ENCODE peak calls at places on chromosomes 4 and X, in nine cellular contexts. One of them, this sample, is unnamed.

GRCh38 chrX:101206471-101206870 is 13.1 kb upstream of the DRP2 start:
- DNase-seq in T-helper 1 cell: no peak
- DNase-seq in SIG-M5: no peak
- DNase-seq in fibroblast of the aortic adventitia: peak
- DNase-seq in NCI-H82: peak
- DNase-seq in right atrium auricular region: no peak
- DNase-seq in stimulated activated CD4-positive, alpha-beta T cell treated with anti-CD3 and anti-CD28 coated beads, Interleukin-1b, Interleukin-23, amount 100 ng/mL, for 48 hours: no peak
- DNase-seq in hepatic stellate cell: peak
- DNase-seq in NCI-H146: peak
- DNase-seq in this sample: no peak

GRCh38 chrX:46626566-46626965 is 53.0 kb downstream of the CHST7 start:
- DNase-seq in stimulated activated CD4-positive, alpha-beta T cell treated with anti-CD3 and anti-CD28 coated beads, Interleukin-1b, Interleukin-23, amount 100 ng/mL, for 48 hours: peak
- DNase-seq in NCI-H146: no peak
- DNase-seq in NCI-H82: no peak
- DNase-seq in fibroblast of the aortic adventitia: no peak
- DNase-seq in T-helper 1 cell: no peak
- DNase-seq in hepatic stellate cell: no peak
- DNase-seq in SIG-M5: peak
- DNase-seq in right atrium auricular region: no peak
- DNase-seq in this sample: no peak

GRCh38 chrX:108419401-108419800 is 18.8 kb downstream of the COL4A6 start:
- DNase-seq in right atrium auricular region: no peak
- DNase-seq in hepatic stellate cell: no peak
- DNase-seq in T-helper 1 cell: no peak
- DNase-seq in NCI-H82: no peak
- DNase-seq in fibroblast of the aortic adventitia: no peak
- DNase-seq in SIG-M5: no peak
- DNase-seq in NCI-H146: no peak
- DNase-seq in stimulated activated CD4-positive, alpha-beta T cell treated with anti-CD3 and anti-CD28 coated beads, Interleukin-1b, Interleukin-23, amount 100 ng/mL, for 48 hours: no peak
- DNase-seq in this sample: no peak

GRCh38 chr4:82629238-82630000 is 67.6 kb upstream of the TMEM150C start:
- DNase-seq in hepatic stellate cell: no peak
- DNase-seq in NCI-H146: no peak
- DNase-seq in T-helper 1 cell: no peak
- DNase-seq in right atrium auricular region: no peak
- DNase-seq in NCI-H82: no peak
- DNase-seq in stimulated activated CD4-positive, alpha-beta T cell treated with anti-CD3 and anti-CD28 coated beads, Interleukin-1b, Interleukin-23, amount 100 ng/mL, for 48 hours: no peak
- DNase-seq in fibroblast of the aortic adventitia: peak
- DNase-seq in SIG-M5: no peak
- DNase-seq in this sample: no peak

GRCh38 chr4:704198-704891 is 1.3 kb upstream of the PCGF3 start:
- DNase-seq in T-helper 1 cell: no peak
- DNase-seq in right atrium auricular region: no peak
- DNase-seq in SIG-M5: no peak
- DNase-seq in NCI-H82: no peak
- DNase-seq in stimulated activated CD4-positive, alpha-beta T cell treated with anti-CD3 and anti-CD28 coated beads, Interleukin-1b, Interleukin-23, amount 100 ng/mL, for 48 hours: no peak
- DNase-seq in hepatic stellate cell: no peak
- DNase-seq in NCI-H146: no peak
- DNase-seq in fibroblast of the aortic adventitia: no peak
- DNase-seq in this sample: no peak

GRCh38 chr4:76463568-76463967 is 28.5 kb downstream of the SHROOM3 start:
- DNase-seq in NCI-H146: no peak
- DNase-seq in hepatic stellate cell: no peak
- DNase-seq in SIG-M5: no peak
- DNase-seq in T-helper 1 cell: no peak
- DNase-seq in right atrium auricular region: no peak
- DNase-seq in NCI-H82: no peak
- DNase-seq in fibroblast of the aortic adventitia: no peak
- DNase-seq in stimulated activated CD4-positive, alpha-beta T cell treated with anti-CD3 and anti-CD28 coated beads, Interleukin-1b, Interleukin-23, amount 100 ng/mL, for 48 hours: no peak
- DNase-seq in this sample: no peak

GRCh38 chrX:154517101-154517781 is 1.2 kb upstream of the FAM3A start:
- DNase-seq in NCI-H146: no peak
- DNase-seq in T-helper 1 cell: no peak
- DNase-seq in right atrium auricular region: no peak
- DNase-seq in hepatic stellate cell: no peak
- DNase-seq in SIG-M5: no peak
- DNase-seq in fibroblast of the aortic adventitia: no peak
- DNase-seq in NCI-H82: no peak
- DNase-seq in stimulated activated CD4-positive, alpha-beta T cell treated with anti-CD3 and anti-CD28 coated beads, Interleukin-1b, Interleukin-23, amount 100 ng/mL, for 48 hours: no peak
- DNase-seq in this sample: no peak

GRCh38 chr4:141009931-141010330 is 123.3 kb downstream of the RNF150 start:
- DNase-seq in stimulated activated CD4-positive, alpha-beta T cell treated with anti-CD3 and anti-CD28 coated beads, Interleukin-1b, Interleukin-23, amount 100 ng/mL, for 48 hours: no peak
- DNase-seq in SIG-M5: no peak
- DNase-seq in NCI-H146: no peak
- DNase-seq in fibroblast of the aortic adventitia: no peak
- DNase-seq in right atrium auricular region: no peak
- DNase-seq in hepatic stellate cell: no peak
- DNase-seq in NCI-H82: no peak
- DNase-seq in T-helper 1 cell: no peak
- DNase-seq in this sample: no peak

GRCh38 chr4:38669233-38669632 is 5.2 kb downstream of the KLF3 start:
- DNase-seq in SIG-M5: no peak
- DNase-seq in hepatic stellate cell: no peak
- DNase-seq in NCI-H82: no peak
- DNase-seq in T-helper 1 cell: no peak
- DNase-seq in NCI-H146: no peak
- DNase-seq in fibroblast of the aortic adventitia: peak
- DNase-seq in stimulated activated CD4-positive, alpha-beta T cell treated with anti-CD3 and anti-CD28 coated beads, Interleukin-1b, Interleukin-23, amount 100 ng/mL, for 48 hours: no peak
- DNase-seq in right atrium auricular region: no peak
- DNase-seq in this sample: no peak

GRCh38 chrX:154735695-154736393 is 15.0 kb downstream of the GAB3 start:
- DNase-seq in T-helper 1 cell: no peak
- DNase-seq in NCI-H146: no peak
- DNase-seq in right atrium auricular region: no peak
- DNase-seq in NCI-H82: no peak
- DNase-seq in stimulated activated CD4-positive, alpha-beta T cell treated with anti-CD3 and anti-CD28 coated beads, Interleukin-1b, Interleukin-23, amount 100 ng/mL, for 48 hours: no peak
- DNase-seq in hepatic stellate cell: peak
- DNase-seq in fibroblast of the aortic adventitia: peak
- DNase-seq in SIG-M5: no peak
- DNase-seq in this sample: no peak

GRCh38 chr4:159360549-159360948 is 257.7 kb downstream of the RAPGEF2 start:
- DNase-seq in stimulated activated CD4-positive, alpha-beta T cell treated with anti-CD3 and anti-CD28 coated beads, Interleukin-1b, Interleukin-23, amount 100 ng/mL, for 48 hours: no peak
- DNase-seq in NCI-H82: no peak
- DNase-seq in T-helper 1 cell: no peak
- DNase-seq in NCI-H146: no peak
- DNase-seq in fibroblast of the aortic adventitia: peak
- DNase-seq in hepatic stellate cell: peak
- DNase-seq in SIG-M5: no peak
- DNase-seq in right atrium auricular region: no peak
- DNase-seq in this sample: peak

GRCh38 chr4:184951668-184952160 is 66.6 kb upstream of the HELT start:
- DNase-seq in NCI-H82: no peak
- DNase-seq in T-helper 1 cell: no peak
- DNase-seq in SIG-M5: no peak
- DNase-seq in stimulated activated CD4-positive, alpha-beta T cell treated with anti-CD3 and anti-CD28 coated beads, Interleukin-1b, Interleukin-23, amount 100 ng/mL, for 48 hours: no peak
- DNase-seq in NCI-H146: no peak
- DNase-seq in hepatic stellate cell: no peak
- DNase-seq in right atrium auricular region: no peak
- DNase-seq in fibroblast of the aortic adventitia: no peak
- DNase-seq in this sample: no peak

GRCh38 chrX:48902776-48903175 is 5.0 kb downstream of the PQBP1 start:
- DNase-seq in right atrium auricular region: no peak
- DNase-seq in SIG-M5: no peak
- DNase-seq in NCI-H82: no peak
- DNase-seq in hepatic stellate cell: no peak
- DNase-seq in fibroblast of the aortic adventitia: no peak
- DNase-seq in stimulated activated CD4-positive, alpha-beta T cell treated with anti-CD3 and anti-CD28 coated beads, Interleukin-1b, Interleukin-23, amount 100 ng/mL, for 48 hours: no peak
- DNase-seq in T-helper 1 cell: no peak
- DNase-seq in NCI-H146: no peak
- DNase-seq in this sample: no peak

GRCh38 chr4:144355809-144356757 is 215.6 kb upstream of the GYPA start:
- DNase-seq in SIG-M5: peak
- DNase-seq in T-helper 1 cell: no peak
- DNase-seq in stimulated activated CD4-positive, alpha-beta T cell treated with anti-CD3 and anti-CD28 coated beads, Interleukin-1b, Interleukin-23, amount 100 ng/mL, for 48 hours: peak
- DNase-seq in hepatic stellate cell: peak
- DNase-seq in fibroblast of the aortic adventitia: peak
- DNase-seq in NCI-H82: peak
- DNase-seq in right atrium auricular region: no peak
- DNase-seq in NCI-H146: no peak
- DNase-seq in this sample: peak

This sample was measured in BJ.